ENCODE peak calls at places on chromosomes 5 and 9, in four cellular contexts. K, H, X and O are unnamed samples.

GRCh38 chr9:109652971-109653370 is 127.0 kb upstream of the PALM2AKAP2 start:
- DNase-seq in H (no peak), X (no peak), K (peak), O (peak)

GRCh38 chr5:8386889-8387288 is 517.9 kb downstream of the MTRR start:
- DNase-seq in K (no peak), H (no peak), X (no peak), O (no peak)

GRCh38 chr5:132053483-132053882 is 7.0 kb upstream of the IL3 start:
- DNase-seq in H (no peak), K (no peak), X (no peak), O (no peak)

GRCh38 chr5:107640568-107640967 is 30.2 kb downstream of the EFNA5 start:
- DNase-seq in H (no peak), X (no peak), K (no peak), O (no peak)

GRCh38 chr9:107881625-107882300 is 392.2 kb upstream of the KLF4 start:
- DNase-seq in X (no peak), H (no peak), K (no peak), O (no peak)

GRCh38 chr5:42005561-42006153 is 80.6 kb downstream of the FBXO4 start:
- DNase-seq in X (no peak), K (peak), H (peak), O (peak)

GRCh38 chr5:147208134-147208533 is 26.7 kb upstream of the STK32A start:
- DNase-seq in X (no peak), K (no peak), H (no peak), O (no peak)

GRCh38 chr9:21830589-21830988 is 28.2 kb downstream of the MTAP start:
- DNase-seq in H (no peak), X (no peak), K (no peak), O (no peak)

GRCh38 chr5:132103969-132104391 is 30.4 kb downstream of the CSF2 start:
- DNase-seq in H (no peak), X (peak), K (no peak), O (no peak)

GRCh38 chr9:6827370-6827949 is 69.7 kb downstream of the KDM4C start:
- DNase-seq in K (peak), H (peak), X (peak), O (peak)

GRCh38 chr5:37121465-37121864 is 127.7 kb downstream of the CPLANE1 start:
- DNase-seq in X (no peak), K (no peak), H (no peak), O (no peak)

GRCh38 chr5:105924366-105924765 is 1746.4 kb downstream of the EFNA5 start:
- DNase-seq in H (no peak), K (no peak), X (no peak), O (no peak)

GRCh38 chr9:127096208-127096607 is 26.2 kb downstream of the ANGPTL2 start:
- DNase-seq in H (no peak), X (no peak), K (no peak), O (no peak)

GRCh38 chr5:159511570-159511969 is 181.3 kb upstream of the IL12B start:
- DNase-seq in X (no peak), K (peak), H (no peak), O (no peak)

GRCh38 chr5:116520706-116521105 is 53.9 kb downstream of the SEMA6A start:
- DNase-seq in K (no peak), X (no peak), H (no peak), O (no peak)

DNA sequence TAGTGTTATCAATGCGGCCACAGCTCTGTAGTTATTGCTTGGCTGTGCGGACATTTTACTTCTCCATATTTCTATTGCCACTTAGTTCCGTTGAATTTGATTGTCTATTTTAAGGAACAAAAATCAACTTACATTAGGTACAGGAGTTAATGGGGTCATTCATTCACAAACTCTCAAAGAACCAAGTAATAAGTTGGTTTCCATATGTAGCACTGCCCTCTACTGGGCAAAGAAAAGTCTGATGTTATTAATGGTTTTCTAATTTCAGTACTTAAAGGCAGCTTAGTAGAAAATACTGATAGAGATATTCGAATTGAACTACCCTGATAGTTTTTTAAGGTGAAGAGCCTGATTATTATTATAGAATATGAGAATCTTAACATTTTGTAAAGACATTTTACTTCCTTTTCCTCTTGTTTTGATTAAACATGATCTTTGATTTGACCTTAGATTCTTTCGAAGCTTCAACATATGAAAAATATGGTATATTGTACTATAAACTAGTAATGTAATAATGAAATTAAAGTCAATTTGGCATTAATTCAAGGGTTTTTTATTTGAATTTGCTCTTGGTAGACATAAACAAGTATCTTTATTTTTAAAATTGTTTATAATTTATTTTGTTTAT is 119.5 kb upstream of the CTNND2 start:
- DNase-seq in H (peak), K (peak), X (peak), O (peak)
- TF ChIP-seq NFIC in H (no peak), K (no peak), X (no peak), O (no peak)

DNA sequence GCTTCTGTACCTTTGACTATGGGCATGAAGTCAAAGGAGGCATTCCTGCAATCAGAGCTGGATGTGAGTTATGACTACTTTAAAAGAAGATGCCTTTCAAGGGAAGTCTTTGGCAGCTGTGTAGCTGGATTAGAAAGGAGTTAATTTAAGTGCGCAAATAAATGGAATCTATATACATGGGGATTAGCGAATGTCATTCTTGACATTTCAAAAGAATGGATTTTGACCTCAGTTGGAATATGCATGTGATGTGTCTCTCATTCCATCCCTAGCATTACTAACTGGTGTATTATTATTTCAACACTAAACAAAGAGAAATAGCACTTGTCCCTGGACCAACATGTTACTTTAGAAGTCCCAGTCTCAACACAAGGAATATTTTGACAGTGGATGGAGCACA is 359.6 kb upstream of the SLC24A2 start:
- DNase-seq in X (no peak), K (no peak), H (no peak), O (no peak)
- TF ChIP-seq POLR2AphosphoS5 in X (no peak), K (no peak), H (no peak), O (no peak)

DNA sequence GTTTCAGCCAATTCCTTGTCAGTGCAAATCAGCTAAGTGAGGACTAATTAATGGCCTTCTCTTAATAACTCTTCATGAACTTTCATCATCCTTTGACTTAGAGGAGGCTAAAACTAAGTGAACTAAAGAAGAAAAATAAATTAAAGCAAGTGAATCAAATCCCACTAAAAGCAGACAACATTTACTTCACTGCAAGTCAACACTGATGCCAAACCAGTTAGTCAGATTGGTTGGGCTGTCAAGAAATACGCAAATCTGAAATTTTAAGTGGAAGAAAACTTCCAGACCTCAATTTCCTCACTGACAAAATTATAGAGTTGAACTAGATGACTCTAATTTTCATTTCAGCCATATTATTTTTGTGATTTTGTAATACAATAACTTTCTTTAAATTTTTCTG is 137.2 kb upstream of the PRLR start:
- DNase-seq in H (no peak), X (no peak), K (no peak), O (no peak)
- TF ChIP-seq NFIC in H (no peak), X (no peak), K (no peak), O (no peak)

DNA sequence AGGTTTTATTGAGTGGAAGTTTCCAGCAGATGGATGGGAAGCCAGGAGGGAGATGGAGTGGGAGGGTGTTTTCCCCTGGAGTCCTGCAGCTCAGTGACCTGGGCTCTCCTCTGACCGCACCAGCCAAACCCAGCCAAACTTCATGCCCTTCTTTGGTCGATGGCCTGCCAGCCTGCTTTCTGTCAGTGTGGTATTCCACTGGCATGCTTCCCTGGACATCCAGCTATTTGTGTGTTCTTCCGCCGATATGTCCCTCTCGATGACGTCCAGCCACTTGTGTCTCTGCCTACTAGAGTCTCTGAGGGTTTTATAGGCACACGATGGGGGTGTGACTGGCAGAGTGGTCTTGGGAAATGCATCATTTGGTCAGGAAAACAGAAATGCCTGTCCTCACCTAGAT is 33.8 kb downstream of the GPBP1 start:
- DNase-seq in H (no peak), K (no peak), X (no peak), O (no peak)
- TF ChIP-seq POLR2AphosphoS5 in H (no peak), K (no peak), X (no peak), O (no peak)

DNA sequence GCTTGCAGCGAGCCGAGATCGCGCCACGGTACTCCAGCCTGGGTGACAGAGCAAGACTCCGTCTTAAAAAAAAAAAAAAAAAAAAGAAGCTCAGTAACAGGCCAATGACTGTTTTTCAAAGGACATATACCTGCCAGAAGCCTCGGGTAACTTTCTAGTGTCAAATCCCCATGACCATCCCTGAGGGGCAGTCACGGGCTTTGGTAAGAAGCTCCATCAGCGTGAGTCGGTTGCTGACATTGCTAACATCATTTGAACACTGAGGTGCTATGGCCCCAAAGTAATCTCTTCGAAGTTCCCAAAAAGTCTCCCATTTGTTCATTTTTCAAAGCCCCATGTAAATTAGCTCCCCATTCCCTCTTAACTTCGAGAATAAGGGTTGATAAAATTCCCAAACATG is 11.6 kb downstream of the NAIP start:
- DNase-seq in X (no peak), K (no peak), H (peak), O (no peak)
- TF ChIP-seq NFIC in X (no peak), K (no peak), H (no peak), O (no peak)

GRCh38 chr5:11903121-11903613 is 1.1 kb downstream of the CTNND2 start:
- DNase-seq in X (no peak), H (no peak), K (no peak), O (no peak)

GRCh38 chr5:11903614-11904269 is 504 bp downstream of the CTNND2 start:
- DNase-seq in H (no peak), K (no peak), X (no peak), O (peak)

GRCh38 chr5:11905209-11905608 is 963 bp upstream of the CTNND2 start:
- DNase-seq in X (no peak), K (no peak), H (no peak), O (no peak)

GRCh38 chr5:11902304-11902703 is 1.9 kb downstream of the CTNND2 start:
- DNase-seq in X (no peak), K (no peak), H (no peak), O (no peak)

DNA sequence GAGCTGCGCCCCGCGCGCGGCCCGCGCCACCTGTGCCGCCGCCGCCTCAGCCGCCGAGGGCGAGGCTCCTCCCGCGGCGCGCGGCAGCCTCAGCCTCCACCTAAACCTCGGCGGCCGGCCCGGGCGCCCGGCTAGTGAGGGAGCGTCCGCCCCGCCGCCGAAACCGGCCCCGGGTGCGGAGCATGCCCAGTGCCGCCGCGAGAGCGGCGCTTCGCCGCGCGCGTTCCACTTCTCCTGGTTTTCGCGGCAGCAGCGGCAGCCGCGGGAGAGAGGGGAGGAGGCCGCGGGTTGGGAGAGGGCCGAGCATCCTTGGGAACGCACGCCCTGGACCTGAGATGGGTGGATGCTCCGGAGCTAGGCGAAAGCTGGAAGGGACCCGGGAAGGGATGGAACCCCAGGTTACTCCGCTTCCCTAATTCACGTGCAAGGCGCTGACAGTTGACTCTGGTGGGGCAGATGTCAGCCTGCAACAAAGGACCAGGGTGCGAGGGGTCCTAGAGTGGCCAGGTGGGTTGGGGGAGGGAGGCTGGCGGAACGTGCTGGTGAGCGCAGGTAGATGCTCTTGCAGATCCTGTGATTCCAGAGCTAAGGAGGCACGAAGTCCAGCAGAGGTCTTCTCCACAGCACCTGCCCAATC is at the start of gene CTNND2:
- DNase-seq in K (no peak), H (no peak), X (no peak), O (peak)
- TF ChIP-seq POLR2AphosphoS5 in K (no peak), H (no peak), X (no peak), O (no peak)

GRCh38 chr9:94150890-94151660 is 66.8 kb downstream of the PTPDC1 start:
- DNase-seq in K (peak), H (no peak), X (no peak), O (no peak)

GRCh38 chr9:94156549-94157407 is 72.5 kb downstream of the PTPDC1 start:
- DNase-seq in H (peak), X (no peak), K (peak), O (no peak)

GRCh38 chr9:94150279-94150828 is 66.1 kb downstream of the PTPDC1 start:
- DNase-seq in K (no peak), H (no peak), X (no peak), O (no peak)

GRCh38 chr9:94157408-94157801 is 73.1 kb downstream of the PTPDC1 start:
- DNase-seq in H (no peak), X (no peak), K (no peak), O (no peak)

DNA sequence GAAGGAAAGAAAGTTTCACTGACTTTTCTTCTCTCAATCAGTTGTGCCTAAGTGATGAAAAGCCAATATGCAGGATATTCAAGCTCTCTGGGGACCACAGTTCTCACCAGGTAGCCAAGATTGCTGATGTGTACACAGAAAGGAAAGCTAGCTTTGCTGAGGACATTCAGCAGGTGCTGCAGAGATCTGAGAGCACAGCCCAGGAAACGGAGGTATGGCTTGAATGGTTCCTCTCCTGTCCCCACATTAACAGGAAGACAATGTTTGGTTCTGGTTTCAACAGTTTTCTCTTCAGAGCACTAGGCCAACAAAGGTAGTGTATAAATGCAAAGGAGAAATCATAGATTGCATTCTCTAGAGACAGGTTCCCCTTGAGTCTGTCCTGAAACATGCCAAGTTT is 69.6 kb downstream of the PTPDC1 start:
- DNase-seq in H (no peak), K (no peak), X (no peak), O (no peak)
- TF ChIP-seq NFIC in H (no peak), K (no peak), X (no peak), O (no peak)